ENCODE peak calls at places on chromosomes 13 and 19, in six cellular contexts. F is K562, A is HepG2, O is A549, J is upper lobe of left lung, N is GM12878. K is an unnamed sample.

GRCh38 chr19:58350871-58351557 is 2.3 kb downstream of the A1BG start:
- ATAC-seq in O (no peak), A (no peak), J (no peak), N (no peak), F (no peak), K (no peak)

GRCh38 chr13:91459485-91459884 is 61.1 kb downstream of the GPC5 start:
- ATAC-seq in J (no peak), N (no peak), F (peak), O (no peak), A (no peak), K (no peak)

GRCh38 chr19:34232566-34233481 is 21.5 kb upstream of the GARRE1 start:
- ATAC-seq in O (peak), N (peak), F (peak), A (peak), J (peak), K (peak)

GRCh38 chr13:95128045-95128643 is 173.1 kb downstream of the ABCC4 start:
- ATAC-seq in O (peak), A (no peak), J (no peak), F (no peak), N (no peak), K (no peak)

GRCh38 chr13:73254827-73255226 is 196.0 kb downstream of the KLF5 start:
- ATAC-seq in N (no peak), F (no peak), J (no peak), A (no peak), O (no peak), K (no peak)

GRCh38 chr13:113324336-113324882 is 27.4 kb downstream of the LAMP1 start:
- ATAC-seq in F (no peak), J (no peak), O (no peak), N (no peak), A (no peak), K (no peak)

GRCh38 chr19:40542197-40542859 is 34.3 kb upstream of the SHKBP1 start:
- ATAC-seq in O (no peak), A (no peak), F (no peak), J (peak), N (no peak), K (peak)

GRCh38 chr19:51259348-51260245 is 8.7 kb downstream of the SIGLECL1 start:
- ATAC-seq in N (peak), O (peak), F (peak), A (peak), J (peak), K (no peak)

GRCh38 chr13:40660692-40661091 is 5.7 kb downstream of the FOXO1 start:
- ATAC-seq in N (no peak), J (no peak), A (no peak), O (no peak), F (no peak), K (no peak)

GRCh38 chr19:1816530-1817298 is 4.6 kb upstream of the ATP8B3 start:
- ATAC-seq in F (no peak), O (no peak), J (no peak), N (no peak), A (no peak), K (no peak)

GRCh38 chr13:95497307-95497943 is 55.1 kb upstream of the CLDN10 start:
- ATAC-seq in N (no peak), J (no peak), F (no peak), A (no peak), O (no peak), K (no peak)

GRCh38 chr19:48859711-48860572 is 8.5 kb downstream of the PLEKHA4 start:
- ATAC-seq in F (peak), N (peak), A (no peak), O (peak), J (peak), K (peak)

GRCh38 chr13:109154146-109154545 is 524.7 kb downstream of the MYO16 start:
- ATAC-seq in J (no peak), N (no peak), F (no peak), O (no peak), A (no peak), K (no peak)

GRCh38 chr19:30783936-30784335 is 411.8 kb downstream of the ZNF536 start:
- ATAC-seq in N (no peak), J (no peak), F (no peak), O (no peak), A (no peak), K (no peak)

GRCh38 chr13:108227651-108228272 is 9.6 kb downstream of the ABHD13 start:
- ATAC-seq in A (no peak), N (peak), J (peak), O (no peak), F (peak), K (no peak)

GRCh38 chr13:21641629-21642028 is 29.2 kb upstream of the FGF9 start:
- ATAC-seq in N (peak), O (no peak), J (no peak), F (no peak), A (no peak), K (no peak)

GRCh38 chr13:76533251-76533650 is 353.0 kb downstream of the KCTD12 start:
- ATAC-seq in F (no peak), N (no peak), J (no peak), O (no peak), A (no peak), K (no peak)

GRCh38 chr19:23283925-23284324 is 33.7 kb upstream of the ZNF724 start:
- ATAC-seq in N (peak), O (peak), A (peak), J (peak), F (peak), K (peak)

GRCh38 chr13:102902789-102903347 is 57.0 kb downstream of the ERCC5 start:
- ATAC-seq in N (no peak), A (peak), J (no peak), F (peak), O (no peak), K (no peak)

DNA sequence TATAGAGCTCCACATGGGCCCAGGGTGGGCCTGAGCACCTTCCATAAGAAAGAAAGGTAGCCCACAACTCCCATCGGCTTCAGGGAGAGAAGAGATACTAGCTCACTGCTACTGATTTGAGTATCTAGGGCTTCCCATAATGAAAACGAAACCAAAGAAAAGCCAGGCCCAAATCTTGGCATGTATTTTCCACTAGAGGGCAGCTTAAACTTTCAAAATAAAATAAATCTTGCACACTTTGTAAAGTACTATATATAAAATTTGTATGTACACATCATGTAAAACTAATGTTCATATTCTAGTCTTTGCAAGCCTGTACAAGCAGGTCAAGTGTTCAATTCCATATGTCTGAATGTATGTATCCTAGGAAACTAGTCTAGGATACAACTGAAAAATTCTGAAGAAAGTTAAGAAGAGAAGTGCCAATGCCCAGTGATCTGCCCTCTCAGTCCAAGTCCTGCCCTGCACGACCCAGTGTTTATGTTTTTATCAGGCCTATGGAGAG is 475.9 kb downstream of the UQCRFS1 start:
- ATAC-seq in A (peak), F (peak), N (no peak), O (no peak), J (peak), K (no peak)
- TF ChIP-seq CTCF in A (peak), F (peak), N (peak), O (peak), J (peak), K (peak)

GRCh38 chr13:66111628-66112027 is 1118.5 kb downstream of the PCDH9 start:
- ATAC-seq in F (no peak), J (no peak), A (no peak), N (no peak), O (no peak), K (no peak)

GRCh38 chr13:66102864-66103263 is 1127.3 kb downstream of the PCDH9 start:
- ATAC-seq in F (no peak), N (no peak), A (no peak), O (no peak), J (no peak), K (no peak)

GRCh38 chr13:66106246-66106645 is 1123.9 kb downstream of the PCDH9 start:
- ATAC-seq in A (no peak), O (no peak), J (no peak), N (peak), F (no peak), K (no peak)
- TF ChIP-seq EP300 in A (no peak), O (no peak), J (no peak), N (no peak), F (no peak), K (no peak)

DNA sequence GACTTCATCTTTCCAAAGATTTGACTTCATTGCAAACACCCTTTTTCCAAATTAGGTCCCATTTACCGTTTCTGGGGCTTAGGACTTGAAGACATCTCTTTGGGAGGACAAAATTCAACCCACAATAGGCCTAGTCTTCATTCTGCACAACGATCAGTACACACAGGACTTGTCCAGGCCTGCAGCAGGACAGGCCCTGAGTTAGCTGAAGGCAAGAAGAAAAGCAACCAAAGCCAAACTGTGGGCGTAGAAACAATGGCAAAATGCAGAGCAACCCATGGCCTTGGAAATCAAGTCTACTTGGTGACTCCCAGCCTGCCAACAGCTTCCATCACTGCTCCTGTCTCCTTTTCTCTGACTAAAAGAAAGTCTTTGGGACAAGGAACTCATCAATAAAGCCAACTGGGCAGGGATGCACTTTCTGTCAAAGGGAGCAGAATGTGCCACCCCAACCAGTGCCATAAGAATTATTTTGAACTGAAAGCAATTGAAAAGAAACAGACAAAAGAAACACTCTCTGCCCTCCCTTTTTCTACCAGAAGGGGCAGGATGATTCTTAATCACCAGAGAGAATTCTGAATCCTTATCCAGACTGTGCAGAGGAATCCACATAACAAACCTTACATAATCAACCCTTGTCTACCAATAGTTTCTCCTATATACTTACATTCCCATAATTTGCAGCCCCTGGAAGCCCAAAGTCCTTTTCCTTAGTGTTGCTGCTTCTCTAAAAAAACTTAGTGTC is 520.9 kb upstream of the NBEA start:
- ATAC-seq in J (no peak), O (no peak), A (no peak), N (no peak), F (no peak), K (no peak)
- TF ChIP-seq CTCF in J (no peak), O (no peak), A (no peak), N (no peak), F (no peak), K (no peak)

GRCh38 chr19:3366104-3366760 is at the start of gene NFIC:
- ATAC-seq in A (peak), J (peak), O (peak), N (peak), F (peak), K (peak)
- TF ChIP-seq EP300 in A (no peak), J (no peak), O (no peak), N (no peak), F (no peak), K (no peak)

GRCh38 chr19:2957160-2957559 is 12.4 kb upstream of the ZNF77 start:
- ATAC-seq in N (no peak), A (no peak), F (no peak), J (no peak), O (no peak), K (no peak)

GRCh38 chr19:2950286-2951124 is 5.7 kb upstream of the ZNF77 start:
- ATAC-seq in F (peak), O (peak), A (peak), J (peak), N (peak), K (peak)

GRCh38 chr19:2949939-2950285 is 5.1 kb upstream of the ZNF77 start:
- ATAC-seq in O (peak), F (peak), A (peak), J (peak), N (peak), K (peak)

GRCh38 chr19:2952953-2953481 is 8.2 kb upstream of the ZNF77 start:
- ATAC-seq in A (peak), F (no peak), J (no peak), O (no peak), N (no peak), K (no peak)
- TF ChIP-seq CTCF in A (no peak), F (no peak), J (peak), O (no peak), N (no peak), K (no peak)

GRCh38 chr13:110233181-110233641 is 73.7 kb downstream of the COL4A1 start:
- ATAC-seq in J (peak), O (no peak), F (no peak), A (no peak), N (no peak), K (peak)
- TF ChIP-seq EP300 in J (no peak), O (no peak), F (no peak), A (no peak), N (no peak), K (no peak)

DNA sequence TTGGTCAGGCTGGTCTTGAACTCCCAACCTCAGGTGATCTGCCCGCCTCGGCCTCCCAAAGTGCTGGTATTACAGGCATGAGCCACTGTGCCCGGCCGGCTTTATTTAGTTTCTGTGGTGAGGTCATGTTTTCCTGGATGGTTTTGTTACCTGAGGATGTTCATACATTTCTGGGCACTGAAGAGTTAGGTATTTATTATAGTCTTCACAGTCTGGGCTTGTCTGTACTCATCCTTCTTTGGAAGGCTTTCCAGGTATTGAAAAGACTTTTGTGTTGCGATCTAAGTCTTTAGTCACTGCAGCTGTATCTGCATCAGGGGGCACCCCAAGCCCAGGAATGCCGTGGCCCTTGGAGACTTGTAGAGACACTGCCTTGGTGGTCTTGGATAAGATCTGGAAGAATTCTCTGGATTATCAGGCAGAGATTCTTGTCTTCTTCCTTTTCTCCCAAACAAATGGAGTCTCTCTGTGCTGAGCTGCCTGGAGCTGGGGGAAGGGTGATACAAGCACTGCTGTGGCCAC is 12.8 kb downstream of the BLOC1S3 start:
- ATAC-seq in J (no peak), A (no peak), N (no peak), O (no peak), F (no peak), K (no peak)
- TF ChIP-seq CTCF in J (no peak), A (peak), N (no peak), O (no peak), F (no peak), K (no peak)